ENCODE peak calls at places on chromosomes 2 and 18, in nine cellular contexts. P, C, Y, F, M, H, Q, J and E are unnamed samples.

GRCh38 chr2:179422037-179422643 is 157.5 kb upstream of the SESTD1 start:
- DNase-seq in P (peak; percentile 82), C (peak; percentile 77), Y (no peak), F (peak; percentile 32), M (peak; percentile 91), H (peak; percentile 42), Q (peak; percentile 68), J (peak; percentile 75), E (no peak)

GRCh38 chr2:161005170-161005569 is 155.1 kb upstream of the TANK start:
- DNase-seq in P (no peak), C (peak; percentile 6), Y (no peak), F (no peak), M (no peak), H (no peak), Q (no peak), J (no peak), E (no peak)

GRCh38 chr18:27723168-27723567 is 453.8 kb downstream of the CDH2 start:
- DNase-seq in P (no peak), C (peak; percentile 76), Y (no peak), F (peak; percentile 5), M (peak; percentile 50), H (no peak), Q (peak; percentile 62), J (peak; percentile 33), E (peak; percentile 9)

GRCh38 chr18:58269931-58270330 is 225.9 kb downstream of the NEDD4L start:
- DNase-seq in P (no peak), C (no peak), Y (no peak), F (no peak), M (no peak), H (no peak), Q (no peak), J (no peak), E (no peak)

GRCh38 chr18:596288-596881 is 403 bp upstream of the CLUL1 start:
- DNase-seq in P (no peak), C (peak; percentile 20), Y (no peak), F (peak; percentile 41), M (no peak), H (no peak), Q (no peak), J (peak; percentile 27), E (no peak)

GRCh38 chr18:54358495-54358793 is 738 bp downstream of the C18orf54 start:
- DNase-seq in P (peak; percentile 20), C (no peak), Y (no peak), F (no peak), M (peak; percentile 62), H (no peak), Q (no peak), J (peak; percentile 35), E (no peak)

GRCh38 chr2:64913357-64913869 is 75.8 kb upstream of the SLC1A4 start:
- DNase-seq in P (no peak), C (peak; percentile 7), Y (peak; percentile 34), F (no peak), M (no peak), H (peak; percentile 8), Q (no peak), J (no peak), E (no peak)

GRCh38 chr2:134206573-134206972 is 47.3 kb upstream of the MGAT5 start:
- DNase-seq in P (peak; percentile 62), C (peak; percentile 91), Y (no peak), F (no peak), M (peak; percentile 63), H (no peak), Q (peak; percentile 80), J (peak; percentile 64), E (no peak)

GRCh38 chr18:44896817-44897216 is 216.1 kb downstream of the SETBP1 start:
- DNase-seq in P (no peak), C (no peak), Y (no peak), F (no peak), M (no peak), H (no peak), Q (no peak), J (no peak), E (no peak)

GRCh38 chr18:24656571-24656971 is 196.1 kb downstream of the HRH4 start:
- DNase-seq in P (no peak), C (peak; percentile 23), Y (no peak), F (no peak), M (no peak), H (no peak), Q (peak; percentile 14), J (peak; percentile 6), E (peak; percentile 80)

GRCh38 chr2:158204741-158205165 is 103.1 kb downstream of the UPP2 start:
- DNase-seq in P (no peak), C (peak; percentile 36), Y (no peak), F (no peak), M (peak; percentile 66), H (no peak), Q (peak; percentile 74), J (peak; percentile 89), E (no peak)

GRCh38 chr2:226002438-226002837 is 602.9 kb downstream of the NYAP2 start:
- DNase-seq in P (peak; percentile 55), C (peak; percentile 93), Y (no peak), F (no peak), M (peak; percentile 60), H (no peak), Q (peak; percentile 85), J (peak; percentile 75), E (peak; percentile 73)